ENCODE peak calls at places on chromosomes 12 and 14, in five cellular contexts. J, F, B, I and X are unnamed samples.
A peak's percentile ranks its signal among the peaks of the same experiment; 100 is the strongest.

GRCh38 chr12:120238224-120238616 is 27.3 kb downstream of the PXN start:
- DNase-seq in F (no peak), B (no peak), I (no peak), J (no peak), X (no peak)

GRCh38 chr14:78164226-78164853 is 5.8 kb upstream of the NRXN3 start:
- DNase-seq in I (peak; percentile 7), F (no peak), B (peak; percentile 43), J (peak; percentile 85), X (peak; percentile 51)

GRCh38 chr12:77667101-77667500 is 163.6 kb upstream of the NAV3 start:
- DNase-seq in B (no peak), I (no peak), J (no peak), F (peak; percentile 15), X (no peak)

GRCh38 chr12:47849261-47849660 is 29.6 kb upstream of the HDAC7 start:
- DNase-seq in I (no peak), B (no peak), F (no peak), J (no peak), X (no peak)

GRCh38 chr14:90968025-90968424 is 92.4 kb downstream of the RPS6KA5 start:
- DNase-seq in J (no peak), I (no peak), B (no peak), F (no peak), X (no peak)

GRCh38 chr12:2941524-2941923 is 17.7 kb upstream of the TEAD4 start:
- DNase-seq in B (no peak), I (no peak), F (no peak), J (no peak), X (no peak)

GRCh38 chr14:78950654-78951053 is 780.5 kb downstream of the NRXN3 start:
- DNase-seq in F (no peak), J (no peak), I (no peak), B (no peak), X (no peak)

GRCh38 chr12:53213348-53213747 is 6.3 kb upstream of the ITGB7 start:
- DNase-seq in F (peak; percentile 92), I (peak; percentile 86), J (peak; percentile 94), B (peak; percentile 82), X (peak; percentile 94)

GRCh38 chr12:52182898-52183543 is 8.8 kb downstream of the KRT80 start:
- DNase-seq in F (no peak), I (no peak), J (no peak), B (no peak), X (no peak)

GRCh38 chr12:124713041-124713435 is 145.6 kb upstream of the NCOR2 start:
- DNase-seq in J (no peak), F (peak; percentile 75), B (no peak), I (no peak), X (no peak)

GRCh38 chr12:124713436-124714082 is 146.1 kb upstream of the NCOR2 start:
- DNase-seq in F (no peak), J (no peak), B (no peak), I (no peak), X (no peak)

GRCh38 chr12:124705545-124706138 is 138.2 kb upstream of the NCOR2 start:
- DNase-seq in B (no peak), J (no peak), I (no peak), F (no peak), X (no peak)

GRCh38 chr12:124715121-124715990 is 147.9 kb upstream of the NCOR2 start:
- DNase-seq in I (no peak), J (no peak), F (peak; percentile 74), B (no peak), X (no peak)

DNA sequence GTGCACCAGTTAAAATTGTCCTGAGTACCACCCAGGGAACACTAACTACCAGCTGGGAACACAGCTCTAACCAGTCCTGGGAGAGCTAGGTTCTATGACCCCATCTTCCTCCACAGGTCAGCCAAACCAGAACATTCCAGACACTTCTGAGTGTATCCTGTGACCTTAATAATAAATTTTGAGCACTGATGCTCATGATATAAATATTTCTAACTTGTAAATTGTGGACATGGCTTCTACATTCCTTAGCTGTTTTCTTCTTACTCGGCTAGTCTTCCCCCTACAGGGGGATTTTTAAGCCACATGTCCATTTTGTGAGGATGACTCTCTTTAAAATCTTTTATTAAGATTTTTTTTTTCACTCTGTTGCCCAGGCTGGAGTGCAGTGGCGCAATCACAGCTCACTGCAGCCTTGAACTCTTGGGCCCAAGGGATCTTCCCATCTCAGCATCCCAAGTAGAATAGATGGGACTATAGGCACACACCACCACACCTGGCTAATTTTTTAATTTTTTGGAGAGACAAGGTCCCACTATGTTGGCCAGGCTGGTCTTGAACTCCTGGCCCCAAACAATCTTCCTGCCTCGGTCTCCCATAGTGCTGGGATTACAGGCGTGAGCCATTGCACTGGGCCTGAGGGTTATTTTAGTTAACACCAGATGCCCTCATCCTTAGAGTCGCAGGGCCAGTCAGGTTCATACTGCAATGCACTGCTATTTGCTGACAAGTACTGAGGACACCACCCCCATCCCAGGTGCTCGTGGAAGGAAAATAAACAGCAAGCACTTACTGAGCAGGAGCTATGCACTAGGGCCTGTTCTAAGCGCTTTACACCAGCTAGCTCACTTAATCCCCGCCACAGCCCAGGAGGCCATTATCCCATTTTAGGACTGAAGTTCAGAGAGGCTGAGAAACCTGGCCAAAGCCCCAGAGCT is 142.6 kb upstream of the NCOR2 start:
- DNase-seq in B (no peak), J (no peak), I (no peak), F (no peak), X (no peak)
- TF ChIP-seq CTCF in B (no peak), J (peak; percentile 28), I (no peak), F (peak; percentile 29), X (peak; percentile 18)

GRCh38 chr12:109763201-109763841 is 49.7 kb downstream of the FAM222A start:
- DNase-seq in J (peak; percentile 31), I (no peak), B (no peak), F (peak; percentile 19), X (no peak)

GRCh38 chr12:109762673-109763191 is 49.1 kb downstream of the FAM222A start:
- DNase-seq in I (no peak), B (peak; percentile 5), F (peak; percentile 43), J (peak; percentile 22), X (no peak)

GRCh38 chr12:109765493-109765810 is 51.8 kb downstream of the FAM222A start:
- DNase-seq in B (no peak), J (no peak), I (no peak), F (peak; percentile 38), X (no peak)

GRCh38 chr12:109764776-109765492 is 51.3 kb downstream of the FAM222A start:
- DNase-seq in I (no peak), F (peak; percentile 41), J (peak; percentile 28), B (no peak), X (no peak)

DNA sequence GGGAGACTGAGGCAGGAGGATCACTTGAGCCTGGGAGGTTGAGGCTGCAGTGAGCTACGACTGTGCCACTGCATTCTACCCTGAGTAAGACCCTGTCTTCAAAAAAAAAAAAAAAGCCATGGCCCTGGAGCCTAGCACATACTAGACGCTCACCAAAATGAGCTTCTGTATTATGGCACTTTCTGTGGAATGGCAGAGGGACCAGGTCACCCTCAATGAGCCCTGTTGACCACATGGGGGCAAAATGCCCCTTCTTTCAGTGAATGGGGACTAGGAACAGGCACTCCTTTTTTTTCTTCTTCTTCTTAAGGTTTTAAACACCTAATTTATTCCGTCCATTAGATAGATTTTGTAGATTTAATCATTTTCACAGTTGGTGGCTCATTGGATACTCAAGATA is 50.5 kb downstream of the FAM222A start:
- DNase-seq in J (peak; percentile 37), I (peak; percentile 16), F (no peak), B (no peak), X (no peak)
- TF ChIP-seq CTCF in J (peak; percentile 59), I (peak; percentile 47), F (no peak), B (peak; percentile 37), X (peak; percentile 44)

GRCh38 chr12:116169071-116169470 is 108.4 kb downstream of the MED13L start:
- DNase-seq in I (no peak), F (no peak), B (no peak), J (no peak), X (no peak)

GRCh38 chr12:116162071-116162470 is 115.4 kb downstream of the MED13L start:
- DNase-seq in B (no peak), I (no peak), F (no peak), J (no peak), X (no peak)

GRCh38 chr12:116164263-116164817 is 113.2 kb downstream of the MED13L start:
- DNase-seq in B (no peak), J (no peak), F (no peak), I (no peak), X (no peak)

GRCh38 chr12:116164976-116165425 is 112.5 kb downstream of the MED13L start:
- DNase-seq in J (no peak), F (no peak), I (no peak), B (no peak), X (no peak)

GRCh38 chr12:116166306-116166705 is 111.2 kb downstream of the MED13L start:
- DNase-seq in B (no peak), I (no peak), J (no peak), F (no peak), X (no peak)
- TF ChIP-seq CTCF in B (no peak), I (no peak), J (no peak), F (no peak), X (no peak)

DNA sequence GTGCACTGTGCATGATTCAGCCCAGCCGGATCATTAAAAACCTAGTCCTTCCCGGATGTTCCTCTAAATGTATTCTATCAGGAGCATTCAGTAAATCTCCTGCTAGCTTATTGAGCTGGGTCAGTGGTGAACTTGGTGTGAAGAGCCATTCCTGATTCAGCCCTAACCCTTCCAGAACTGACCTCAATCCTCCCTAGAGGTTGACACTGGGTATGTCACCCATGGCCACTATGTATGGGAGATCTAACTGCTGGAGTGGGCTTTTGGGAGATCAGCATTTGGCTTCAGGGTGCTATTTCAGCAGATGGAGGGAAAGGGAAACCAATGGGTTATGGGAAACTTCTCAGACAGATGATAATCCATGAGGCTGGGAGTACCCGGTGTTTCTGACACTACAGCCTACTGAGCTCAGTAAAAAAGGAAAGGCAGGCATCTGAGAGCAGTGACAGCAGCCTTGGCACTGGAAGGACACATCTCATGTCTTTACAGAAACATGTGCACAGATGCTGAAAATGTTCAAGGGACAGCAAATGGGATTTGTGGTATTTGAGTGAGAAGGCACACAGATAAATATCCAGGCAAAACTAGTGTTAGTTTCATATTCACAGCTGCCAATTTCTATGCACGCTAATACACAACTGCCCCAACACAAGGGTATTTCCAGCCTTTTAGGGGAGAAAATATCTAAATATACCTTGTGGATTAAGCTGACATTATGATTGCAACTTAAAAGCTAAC is 258.8 kb downstream of the DPF3 start:
- DNase-seq in I (no peak), J (no peak), F (no peak), B (no peak), X (no peak)
- TF ChIP-seq CTCF in I (no peak), J (no peak), F (no peak), B (no peak), X (no peak)

GRCh38 chr12:109613611-109614455 is 40.2 kb downstream of the MVK start:
- DNase-seq in I (no peak), B (no peak), J (no peak), F (no peak), X (no peak)

GRCh38 chr12:109610523-109610922 is 36.9 kb downstream of the MVK start:
- DNase-seq in I (no peak), F (no peak), J (no peak), B (no peak), X (no peak)

GRCh38 chr12:109612003-109612402 is 38.4 kb downstream of the MVK start:
- DNase-seq in B (no peak), J (no peak), F (no peak), I (no peak), X (no peak)

GRCh38 chr12:109611223-109611622 is 37.6 kb downstream of the MVK start:
- DNase-seq in J (no peak), F (no peak), I (no peak), B (no peak), X (no peak)

GRCh38 chr12:109612975-109613502 is 39.4 kb downstream of the MVK start:
- DNase-seq in J (no peak), B (no peak), F (no peak), I (peak; percentile 25), X (no peak)
- TF ChIP-seq CTCF in J (peak; percentile 54), B (peak; percentile 40), F (peak; percentile 7), I (peak; percentile 66), X (peak; percentile 45)